ENCODE peak calls at places on chromosome 12, in four cellular contexts. K is glutamatergic neuron; T is EL; H is activated CD8-positive, alpha-beta memory T cell treated with anti-CD3 and anti-CD28 coated beads for 4 hours. M is an unnamed sample.

GRCh38 chr12:121797937-121798801 is 4.7 kb upstream of the RHOF start:
- DNase-seq in K (peak), T (peak), H (no peak), M (no peak)

GRCh38 chr12:14239935-14240872 is 125.3 kb upstream of the ATF7IP start:
- DNase-seq in K (no peak), T (peak), H (no peak), M (no peak)

GRCh38 chr12:53286448-53286847 is 8.9 kb upstream of the PFDN5 start:
- DNase-seq in K (no peak), T (no peak), H (no peak), M (no peak)

GRCh38 chr12:3332190-3332589 is 158.8 kb upstream of the PRMT8 start:
- DNase-seq in K (no peak), T (no peak), H (no peak), M (no peak)

GRCh38 chr12:65051196-65051595 is 69.9 kb downstream of the WIF1 start:
- DNase-seq in K (no peak), T (no peak), H (no peak), M (no peak)

GRCh38 chr12:19908825-19909224 is 459.5 kb upstream of the PDE3A start:
- DNase-seq in K (no peak), T (no peak), H (no peak), M (no peak)

GRCh38 chr12:67370979-67371378 is 101.8 kb downstream of the CAND1 start:
- DNase-seq in K (no peak), T (peak), H (no peak), M (no peak)

GRCh38 chr12:116339062-116339461 is 61.6 kb upstream of the MED13L start:
- DNase-seq in K (no peak), T (no peak), H (no peak), M (no peak)

GRCh38 chr12:47808574-47809380 is 10.9 kb downstream of the HDAC7 start:
- DNase-seq in K (no peak), T (peak), H (no peak), M (no peak)

GRCh38 chr12:106066726-106067325 is 71.9 kb downstream of the NUAK1 start:
- DNase-seq in K (no peak), T (no peak), H (no peak), M (no peak)

GRCh38 chr12:2341051-2341751 is 288.4 kb downstream of the CACNA1C start:
- DNase-seq in K (no peak), T (no peak), H (no peak), M (no peak)

M was measured in suprapubic skin.